ENCODE peak calls at places on chromosome 22, in nine cellular contexts. Z, Y, K, U, I, A, T, L and F are unnamed samples.

GRCh38 chr22:33748714-33749113 is 171.6 kb downstream of the LARGE1 start:
- DNase-seq in Z (no peak), Y (no peak), K (no peak), U (no peak), I (no peak), A (no peak), T (no peak), L (no peak), F (no peak)

GRCh38 chr22:39313258-39314001 is 6.0 kb downstream of the RPL3 start:
- DNase-seq in Z (no peak), Y (no peak), K (no peak), U (no peak), I (no peak), A (no peak), T (peak), L (no peak), F (no peak)

GRCh38 chr22:48802576-48802975 is 1025.1 kb downstream of the BRD1 start:
- DNase-seq in Z (no peak), Y (no peak), K (no peak), U (no peak), I (no peak), A (no peak), T (no peak), L (no peak), F (no peak)

GRCh38 chr22:28310299-28310698 is 369.3 kb downstream of the TTC28 start:
- DNase-seq in Z (no peak), Y (no peak), K (no peak), U (no peak), I (no peak), A (no peak), T (no peak), L (no peak), F (no peak)

GRCh38 chr22:17095538-17095937 is 10.7 kb downstream of the IL17RA start:
- DNase-seq in Z (no peak), Y (no peak), K (peak), U (no peak), I (no peak), A (peak), T (no peak), L (no peak), F (no peak)

GRCh38 chr22:39090426-39091064 is 6.5 kb upstream of the APOBEC3H start:
- DNase-seq in Z (peak), Y (no peak), K (no peak), U (no peak), I (no peak), A (no peak), T (peak), L (no peak), F (peak)

GRCh38 chr22:27535452-27535851 is 266.1 kb downstream of the MN1 start:
- DNase-seq in Z (no peak), Y (no peak), K (no peak), U (no peak), I (no peak), A (no peak), T (no peak), L (no peak), F (no peak)

GRCh38 chr22:26707581-26707980 is 50.2 kb downstream of the MIAT start:
- DNase-seq in Z (no peak), Y (no peak), K (no peak), U (no peak), I (no peak), A (no peak), T (peak), L (no peak), F (no peak)

GRCh38 chr22:17109976-17110375 is 11.2 kb downstream of the TMEM121B start:
- DNase-seq in Z (no peak), Y (no peak), K (no peak), U (no peak), I (no peak), A (no peak), T (no peak), L (no peak), F (no peak)

GRCh38 chr22:30940655-30941362 is 27.8 kb downstream of the MORC2 start:
- DNase-seq in Z (no peak), Y (no peak), K (no peak), U (no peak), I (no peak), A (no peak), T (no peak), L (no peak), F (peak)

GRCh38 chr22:48348855-48349254 is 1478.8 kb downstream of the BRD1 start:
- DNase-seq in Z (no peak), Y (no peak), K (no peak), U (no peak), I (no peak), A (no peak), T (no peak), L (no peak), F (no peak)

GRCh38 chr22:39301926-39302325 is 17.5 kb downstream of the RPL3 start:
- DNase-seq in Z (no peak), Y (no peak), K (no peak), U (no peak), I (no peak), A (no peak), T (no peak), L (no peak), F (no peak)

GRCh38 chr22:40436460-40437431 is 66.4 kb downstream of the SGSM3 start:
- DNase-seq in Z (no peak), Y (no peak), K (peak), U (peak), I (peak), A (no peak), T (peak), L (no peak), F (peak)

GRCh38 chr22:35404176-35404575 is 4.2 kb downstream of the MCM5 start:
- DNase-seq in Z (no peak), Y (no peak), K (no peak), U (no peak), I (no peak), A (no peak), T (no peak), L (no peak), F (no peak)

GRCh38 chr22:20174785-20175596 is 24.1 kb upstream of the CCDC188 start:
- DNase-seq in Z (no peak), Y (no peak), K (peak), U (no peak), I (no peak), A (peak), T (peak), L (no peak), F (no peak)
- TF ChIP-seq CTCF in Z (no peak), Y (peak), K (peak), U (peak), I (no peak), A (no peak), T (no peak), L (no peak), F (no peak)

GRCh38 chr22:46374663-46375474 is 39.4 kb downstream of the TRMU start:
- DNase-seq in Z (peak), Y (no peak), K (no peak), U (no peak), I (no peak), A (no peak), T (no peak), L (no peak), F (no peak)

GRCh38 chr22:46373166-46373565 is 37.7 kb downstream of the TRMU start:
- DNase-seq in Z (peak), Y (no peak), K (no peak), U (no peak), I (no peak), A (no peak), T (no peak), L (no peak), F (no peak)

GRCh38 chr22:46376096-46376495 is 40.6 kb downstream of the TRMU start:
- DNase-seq in Z (no peak), Y (no peak), K (no peak), U (no peak), I (no peak), A (no peak), T (no peak), L (no peak), F (no peak)

GRCh38 chr22:46372686-46373085 is 37.2 kb downstream of the TRMU start:
- DNase-seq in Z (no peak), Y (no peak), K (no peak), U (no peak), I (no peak), A (no peak), T (no peak), L (no peak), F (no peak)

DNA sequence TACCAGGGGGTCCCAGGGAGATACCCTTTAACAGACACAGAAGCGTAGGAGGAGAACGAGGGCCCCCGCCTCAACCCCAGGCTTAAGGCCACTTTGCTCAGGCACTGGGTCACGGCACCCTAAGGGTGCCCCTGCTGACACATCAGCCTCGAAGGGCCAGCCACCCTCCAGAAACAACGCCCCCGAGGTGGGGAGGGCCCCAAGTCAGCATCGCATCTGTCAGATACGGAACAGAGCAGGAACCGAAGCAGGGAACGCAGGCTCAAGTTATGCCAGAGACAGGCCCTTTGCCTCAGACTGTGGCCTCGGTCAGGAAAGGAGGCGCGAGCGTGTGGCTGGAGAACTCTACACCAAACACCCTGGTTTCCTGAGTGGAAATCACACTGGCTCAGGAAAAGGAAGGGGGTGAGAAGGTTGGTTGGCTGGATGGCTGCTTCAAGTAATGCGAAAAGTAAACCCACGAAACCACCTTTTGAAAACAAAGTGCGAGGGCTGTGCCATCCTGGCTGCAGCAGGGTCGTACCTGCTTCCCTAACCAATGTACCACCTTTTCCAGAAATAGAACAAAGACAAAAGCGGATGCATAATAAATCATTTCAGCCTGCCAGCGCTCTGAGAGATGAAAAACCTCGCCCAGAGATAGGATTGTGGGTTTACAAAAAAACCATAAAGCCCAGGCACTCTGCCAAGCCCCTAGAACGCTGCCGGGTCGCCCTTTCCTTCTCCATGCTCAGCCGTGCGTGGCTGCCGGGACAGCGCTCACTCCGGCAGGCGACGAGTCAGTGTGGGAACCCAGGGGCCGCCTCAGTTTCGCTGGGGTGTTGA is 38.5 kb downstream of the TRMU start:
- DNase-seq in Z (no peak), Y (no peak), K (no peak), U (no peak), I (peak), A (no peak), T (peak), L (no peak), F (peak)
- TF ChIP-seq CTCF in Z (no peak), Y (no peak), K (no peak), U (no peak), I (no peak), A (no peak), T (no peak), L (no peak), F (no peak)

GRCh38 chr22:37045958-37046357 is 5.6 kb upstream of the KCTD17 start:
- DNase-seq in Z (no peak), Y (no peak), K (peak), U (no peak), I (peak), A (peak), T (peak), L (no peak), F (peak)
- TF ChIP-seq CTCF in Z (peak), Y (peak), K (peak), U (peak), I (peak), A (peak), T (peak), L (peak), F (peak)

DNA sequence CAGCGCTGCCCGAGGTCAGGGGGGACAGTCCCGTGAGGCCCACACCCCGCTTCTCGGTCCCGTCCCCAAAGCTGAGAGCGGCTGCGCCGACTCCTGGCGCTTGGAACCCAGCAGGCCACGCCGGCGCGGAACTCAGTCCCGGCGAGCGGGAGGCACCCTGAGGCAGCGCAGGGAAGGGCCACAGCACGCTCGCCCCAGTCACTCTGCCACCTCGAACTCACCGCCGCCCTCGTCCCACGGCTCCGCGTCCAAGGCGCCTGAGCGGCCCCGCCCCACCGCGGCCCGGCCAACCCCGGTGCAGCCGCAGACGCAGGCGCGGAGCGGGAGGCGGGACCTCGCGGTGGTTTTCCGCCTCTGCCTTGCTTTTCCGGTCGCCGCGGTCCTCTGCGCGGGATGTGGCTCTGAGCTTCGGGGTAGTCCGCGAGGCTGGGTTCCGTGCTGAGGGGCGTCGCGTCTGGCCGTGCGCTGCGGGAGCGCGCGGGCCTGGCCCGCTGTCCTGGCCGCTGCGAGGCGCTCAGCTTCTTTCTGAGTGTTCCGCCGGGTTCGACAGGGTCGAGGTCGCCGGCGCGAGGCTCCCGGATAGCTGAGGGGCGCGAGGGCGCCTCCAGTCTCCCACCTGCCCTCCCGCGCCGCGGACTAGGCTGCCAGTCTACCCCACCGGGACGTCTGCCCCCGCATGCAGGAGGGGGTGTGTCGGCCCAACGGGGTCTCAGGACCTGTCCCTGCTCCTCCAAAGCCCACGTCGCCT is at the start of gene CDPF1:
- DNase-seq in Z (peak), Y (peak), K (peak), U (peak), I (peak), A (peak), T (peak), L (peak), F (peak)
- TF ChIP-seq CTCF in Z (peak), Y (no peak), K (no peak), U (no peak), I (no peak), A (no peak), T (no peak), L (no peak), F (no peak)

DNA sequence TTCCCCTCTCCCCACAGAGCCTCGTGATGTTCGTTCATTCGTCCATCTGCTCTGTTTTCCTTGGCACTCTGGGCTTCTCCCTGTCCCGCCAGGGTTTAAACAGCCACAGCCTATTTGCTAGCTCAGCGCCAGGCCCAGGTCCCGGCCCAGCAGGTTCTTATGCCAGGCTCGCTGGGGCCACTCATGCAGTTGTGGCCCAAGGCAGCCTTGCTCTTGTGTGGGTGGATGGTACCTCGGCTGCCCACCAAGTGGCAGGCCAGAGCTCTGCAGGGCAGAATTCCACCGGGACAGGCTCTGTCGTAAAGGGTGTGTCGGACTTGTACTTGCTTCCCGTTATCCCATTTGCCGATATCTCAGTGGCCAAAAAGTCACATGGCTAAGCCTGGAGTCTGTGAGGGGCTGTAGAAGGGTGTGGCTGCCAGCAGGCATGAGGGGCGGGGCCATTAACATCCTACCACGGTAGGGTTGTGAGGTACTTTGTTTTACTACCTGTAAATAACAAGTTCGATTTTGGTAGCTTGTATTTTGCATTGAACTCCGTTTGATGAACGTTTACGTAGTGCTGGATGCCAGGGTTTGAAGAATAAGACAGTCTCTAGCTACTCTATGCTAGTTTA is 7.9 kb downstream of the FAM118A start:
- DNase-seq in Z (no peak), Y (no peak), K (peak), U (peak), I (peak), A (peak), T (no peak), L (peak), F (peak)
- TF ChIP-seq CTCF in Z (no peak), Y (peak), K (peak), U (peak), I (peak), A (no peak), T (no peak), L (no peak), F (no peak)

GRCh38 chr22:29449296-29449863 is 11.0 kb downstream of the RFPL1 start:
- DNase-seq in Z (no peak), Y (no peak), K (no peak), U (no peak), I (no peak), A (no peak), T (no peak), L (no peak), F (no peak)
- TF ChIP-seq CTCF in Z (no peak), Y (no peak), K (no peak), U (no peak), I (no peak), A (no peak), T (no peak), L (no peak), F (no peak)

DNA sequence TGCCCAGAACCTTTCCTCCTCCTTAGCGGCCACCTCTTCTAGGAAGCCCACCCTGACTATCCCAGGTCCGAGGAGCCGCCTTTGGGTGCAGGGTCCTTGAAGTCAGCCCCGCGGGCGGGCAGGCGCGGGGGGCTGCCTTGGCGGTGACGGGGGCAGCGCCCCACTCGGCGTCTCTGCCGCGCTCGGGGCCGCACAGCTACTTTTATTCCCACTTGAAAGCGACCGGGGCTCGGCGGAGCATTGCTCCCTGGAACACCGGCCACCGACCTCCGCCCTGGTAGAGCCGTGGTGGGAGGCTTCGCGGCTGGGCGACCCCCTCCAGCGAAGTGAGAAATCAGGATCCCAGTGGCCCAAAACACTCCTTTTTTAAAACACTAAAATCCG is 823 bp upstream of the MAPK11 start:
- DNase-seq in Z (no peak), Y (no peak), K (no peak), U (no peak), I (no peak), A (no peak), T (no peak), L (no peak), F (no peak)
- TF ChIP-seq CTCF in Z (no peak), Y (no peak), K (no peak), U (no peak), I (no peak), A (no peak), T (no peak), L (no peak), F (no peak)

GRCh38 chr22:42296381-42296853 is 26.0 kb upstream of the TCF20 start:
- DNase-seq in Z (peak), Y (no peak), K (no peak), U (no peak), I (no peak), A (no peak), T (no peak), L (no peak), F (peak)
- TF ChIP-seq CTCF in Z (no peak), Y (no peak), K (peak), U (no peak), I (no peak), A (no peak), T (peak), L (no peak), F (no peak)

GRCh38 chr22:43723816-43724215 is 88.3 kb downstream of the EFCAB6 start:
- DNase-seq in Z (no peak), Y (no peak), K (no peak), U (no peak), I (no peak), A (no peak), T (no peak), L (no peak), F (no peak)
- TF ChIP-seq CTCF in Z (no peak), Y (no peak), K (no peak), U (no peak), I (no peak), A (no peak), T (no peak), L (no peak), F (no peak)

DNA sequence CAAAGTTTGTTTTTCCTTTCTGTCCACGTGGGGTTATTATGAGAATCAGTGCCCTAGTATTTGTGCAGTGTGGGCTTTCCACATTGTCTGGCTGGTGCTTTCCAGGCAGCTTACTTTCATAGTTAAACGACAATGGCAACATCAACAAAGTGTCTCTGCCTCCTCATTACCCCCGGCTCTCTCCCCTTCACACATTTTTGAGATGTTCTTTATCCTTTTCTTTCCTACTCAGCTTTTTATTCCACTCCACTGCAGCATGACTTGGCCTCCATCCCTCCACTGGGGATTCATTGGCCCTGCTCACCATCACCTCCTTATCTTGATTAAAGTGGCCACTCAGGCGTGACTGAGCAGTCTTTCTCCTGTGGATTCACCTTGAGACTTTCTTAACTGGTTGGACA is 19.1 kb downstream of the SPECC1L start:
- DNase-seq in Z (no peak), Y (no peak), K (peak), U (no peak), I (peak), A (no peak), T (peak), L (no peak), F (no peak)
- TF ChIP-seq CTCF in Z (no peak), Y (no peak), K (no peak), U (no peak), I (no peak), A (no peak), T (no peak), L (no peak), F (no peak)